ENCODE peak calls at places on chromosome 2, in seven cellular contexts. One of them, this sample, is unnamed.

GRCh38 chr2:86037141-86037794 is 68.4 kb downstream of the POLR1A start:
- DNase-seq in lower leg skin: peak
- DNase-seq in astrocyte of the spinal cord: peak
- DNase-seq in Calu3: no peak
- DNase-seq in heart left ventricle: peak
- DNase-seq in fibroblast of pulmonary artery: peak
- DNase-seq in lower lobe of right lung: peak
- DNase-seq in this sample: no peak

GRCh38 chr2:86480105-86480504 is 38.9 kb downstream of the KDM3A start:
- DNase-seq in lower leg skin: no peak
- DNase-seq in astrocyte of the spinal cord: no peak
- DNase-seq in Calu3: no peak
- DNase-seq in heart left ventricle: peak
- DNase-seq in fibroblast of pulmonary artery: no peak
- DNase-seq in lower lobe of right lung: peak
- DNase-seq in this sample: no peak

GRCh38 chr2:111162718-111163331 is 42.1 kb downstream of the BCL2L11 start:
- DNase-seq in lower leg skin: no peak
- DNase-seq in astrocyte of the spinal cord: no peak
- DNase-seq in Calu3: no peak
- DNase-seq in heart left ventricle: no peak
- DNase-seq in fibroblast of pulmonary artery: peak
- DNase-seq in lower lobe of right lung: no peak
- DNase-seq in this sample: no peak

GRCh38 chr2:182652326-182652725 is 63.7 kb upstream of the DNAJC10 start:
- DNase-seq in lower leg skin: no peak
- DNase-seq in astrocyte of the spinal cord: no peak
- DNase-seq in Calu3: no peak
- DNase-seq in heart left ventricle: no peak
- DNase-seq in fibroblast of pulmonary artery: no peak
- DNase-seq in lower lobe of right lung: no peak
- DNase-seq in this sample: no peak

GRCh38 chr2:238560234-238560633 is 133.5 kb downstream of the ASB1 start:
- DNase-seq in lower leg skin: no peak
- DNase-seq in astrocyte of the spinal cord: no peak
- DNase-seq in Calu3: no peak
- DNase-seq in heart left ventricle: no peak
- DNase-seq in fibroblast of pulmonary artery: no peak
- DNase-seq in lower lobe of right lung: peak
- DNase-seq in this sample: peak

GRCh38 chr2:72605836-72606442 is 219.9 kb downstream of the EXOC6B start:
- DNase-seq in lower leg skin: no peak
- DNase-seq in astrocyte of the spinal cord: peak
- DNase-seq in Calu3: no peak
- DNase-seq in heart left ventricle: no peak
- DNase-seq in fibroblast of pulmonary artery: peak
- DNase-seq in lower lobe of right lung: no peak
- DNase-seq in this sample: peak

GRCh38 chr2:156038021-156038420 is 294.5 kb downstream of the NR4A2 start:
- DNase-seq in lower leg skin: no peak
- DNase-seq in astrocyte of the spinal cord: no peak
- DNase-seq in Calu3: no peak
- DNase-seq in heart left ventricle: no peak
- DNase-seq in fibroblast of pulmonary artery: no peak
- DNase-seq in lower lobe of right lung: no peak
- DNase-seq in this sample: no peak

GRCh38 chr2:205743137-205743536 is 60.8 kb downstream of the NRP2 start:
- DNase-seq in lower leg skin: no peak
- DNase-seq in astrocyte of the spinal cord: no peak
- DNase-seq in Calu3: no peak
- DNase-seq in heart left ventricle: no peak
- DNase-seq in fibroblast of pulmonary artery: no peak
- DNase-seq in lower lobe of right lung: no peak
- DNase-seq in this sample: no peak

GRCh38 chr2:230932556-230933511 is 7.8 kb upstream of the GPR55 start:
- DNase-seq in lower leg skin: peak
- DNase-seq in astrocyte of the spinal cord: no peak
- DNase-seq in Calu3: no peak
- DNase-seq in heart left ventricle: peak
- DNase-seq in fibroblast of pulmonary artery: peak
- DNase-seq in lower lobe of right lung: peak
- DNase-seq in this sample: no peak

GRCh38 chr2:47907097-47907781 is 941 bp upstream of the FBXO11 start:
- DNase-seq in lower leg skin: no peak
- DNase-seq in astrocyte of the spinal cord: no peak
- DNase-seq in Calu3: no peak
- DNase-seq in heart left ventricle: no peak
- DNase-seq in fibroblast of pulmonary artery: no peak
- DNase-seq in lower lobe of right lung: peak
- DNase-seq in this sample: no peak

GRCh38 chr2:168801961-168802824 is at the start of gene NOSTRIN:
- DNase-seq in lower leg skin: no peak
- DNase-seq in astrocyte of the spinal cord: peak
- DNase-seq in Calu3: peak
- DNase-seq in heart left ventricle: peak
- DNase-seq in fibroblast of pulmonary artery: peak
- DNase-seq in lower lobe of right lung: no peak
- DNase-seq in this sample: no peak

GRCh38 chr2:112814278-112814677 is 22.3 kb downstream of the IL1B start:
- DNase-seq in lower leg skin: no peak
- DNase-seq in astrocyte of the spinal cord: peak
- DNase-seq in Calu3: no peak
- DNase-seq in heart left ventricle: no peak
- DNase-seq in fibroblast of pulmonary artery: peak
- DNase-seq in lower lobe of right lung: no peak
- DNase-seq in this sample: no peak

GRCh38 chr2:66888791-66889631 is 454.1 kb downstream of the MEIS1 start:
- DNase-seq in lower leg skin: no peak
- DNase-seq in astrocyte of the spinal cord: peak
- DNase-seq in Calu3: no peak
- DNase-seq in heart left ventricle: no peak
- DNase-seq in fibroblast of pulmonary artery: peak
- DNase-seq in lower lobe of right lung: no peak
- DNase-seq in this sample: no peak

GRCh38 chr2:205357732-205358131 is 324.6 kb upstream of the NRP2 start:
- DNase-seq in lower leg skin: no peak
- DNase-seq in astrocyte of the spinal cord: no peak
- DNase-seq in Calu3: no peak
- DNase-seq in heart left ventricle: no peak
- DNase-seq in fibroblast of pulmonary artery: no peak
- DNase-seq in lower lobe of right lung: no peak
- DNase-seq in this sample: no peak

GRCh38 chr2:197075754-197076337 is 149.3 kb upstream of the PGAP1 start:
- DNase-seq in lower leg skin: no peak
- DNase-seq in astrocyte of the spinal cord: no peak
- DNase-seq in Calu3: no peak
- DNase-seq in heart left ventricle: no peak
- DNase-seq in fibroblast of pulmonary artery: peak
- DNase-seq in lower lobe of right lung: no peak
- DNase-seq in this sample: no peak
- TF ChIP-seq CTCF in lower leg skin: no peak
- TF ChIP-seq CTCF in astrocyte of the spinal cord: peak
- TF ChIP-seq CTCF in Calu3: peak
- TF ChIP-seq CTCF in heart left ventricle: no peak
- TF ChIP-seq CTCF in fibroblast of pulmonary artery: peak
- TF ChIP-seq CTCF in lower lobe of right lung: peak
- TF ChIP-seq CTCF in this sample: peak

DNA sequence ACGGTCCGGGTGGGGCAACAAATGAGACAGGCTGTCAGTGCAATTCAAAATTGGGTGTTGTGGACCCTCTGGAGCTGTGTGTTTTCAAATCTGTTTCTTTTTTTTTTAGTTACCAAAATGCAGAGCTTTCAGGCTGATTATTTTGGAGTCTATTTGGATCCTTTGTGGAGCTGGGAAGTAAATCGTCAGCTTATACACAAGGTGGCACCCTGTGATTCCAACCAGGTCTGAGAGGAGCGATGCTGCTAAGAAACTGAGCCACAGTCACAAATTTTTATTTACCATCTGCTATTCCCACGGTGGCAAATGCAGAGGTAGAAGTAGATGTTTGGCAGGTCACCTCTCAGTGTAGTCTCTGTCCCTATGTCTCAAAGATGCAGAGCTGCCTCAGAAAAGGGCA is 3.8 kb upstream of the EPC2 start:
- DNase-seq in lower leg skin: no peak
- DNase-seq in astrocyte of the spinal cord: peak
- DNase-seq in Calu3: no peak
- DNase-seq in heart left ventricle: peak
- DNase-seq in fibroblast of pulmonary artery: peak
- DNase-seq in lower lobe of right lung: no peak
- DNase-seq in this sample: no peak
- TF ChIP-seq CTCF in lower leg skin: no peak
- TF ChIP-seq CTCF in astrocyte of the spinal cord: peak
- TF ChIP-seq CTCF in Calu3: no peak
- TF ChIP-seq CTCF in heart left ventricle: no peak
- TF ChIP-seq CTCF in fibroblast of pulmonary artery: peak
- TF ChIP-seq CTCF in lower lobe of right lung: no peak
- TF ChIP-seq CTCF in this sample: no peak

GRCh38 chr2:64595397-64596160 is 58.1 kb downstream of the SERTAD2 start:
- DNase-seq in lower leg skin: no peak
- DNase-seq in astrocyte of the spinal cord: peak
- DNase-seq in Calu3: no peak
- DNase-seq in heart left ventricle: no peak
- DNase-seq in fibroblast of pulmonary artery: peak
- DNase-seq in lower lobe of right lung: no peak
- DNase-seq in this sample: no peak
- TF ChIP-seq CTCF in lower leg skin: no peak
- TF ChIP-seq CTCF in astrocyte of the spinal cord: peak
- TF ChIP-seq CTCF in Calu3: no peak
- TF ChIP-seq CTCF in heart left ventricle: no peak
- TF ChIP-seq CTCF in fibroblast of pulmonary artery: peak
- TF ChIP-seq CTCF in lower lobe of right lung: no peak
- TF ChIP-seq CTCF in this sample: no peak

DNA sequence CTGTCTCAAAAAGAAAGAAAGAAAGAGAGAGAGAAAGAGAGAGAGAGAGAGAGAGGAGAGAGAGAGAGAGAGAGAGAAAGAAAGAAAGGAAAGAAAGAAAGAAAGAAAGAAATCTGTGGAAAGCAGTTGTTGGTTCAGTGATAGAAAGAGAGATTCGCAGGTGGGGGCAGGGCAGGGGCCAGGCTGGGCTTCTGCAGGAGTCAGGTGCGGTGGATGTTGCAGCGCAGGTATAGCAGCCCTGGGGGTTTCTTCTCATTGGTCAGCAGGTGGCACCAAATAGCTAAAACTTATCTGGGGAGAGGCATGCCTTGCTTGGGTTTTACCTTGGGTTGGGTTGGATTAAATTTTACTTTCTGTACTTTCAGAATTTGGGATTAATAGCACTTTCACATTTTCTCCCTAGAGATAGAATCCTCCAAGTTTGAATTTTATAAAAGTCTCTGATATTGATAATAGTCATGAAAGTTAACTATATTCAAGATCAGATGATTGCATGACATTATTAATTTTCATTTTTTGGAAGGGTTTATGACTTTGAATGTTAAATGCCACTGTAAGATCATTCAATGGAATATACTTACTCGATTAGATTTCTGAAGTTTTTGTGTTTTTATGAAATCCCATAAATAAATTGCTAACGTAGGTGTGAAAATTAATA is 66.6 kb downstream of the SPTBN1 start:
- DNase-seq in lower leg skin: no peak
- DNase-seq in astrocyte of the spinal cord: peak
- DNase-seq in Calu3: peak
- DNase-seq in heart left ventricle: no peak
- DNase-seq in fibroblast of pulmonary artery: peak
- DNase-seq in lower lobe of right lung: peak
- DNase-seq in this sample: peak
- TF ChIP-seq CTCF in lower leg skin: no peak
- TF ChIP-seq CTCF in astrocyte of the spinal cord: peak
- TF ChIP-seq CTCF in Calu3: peak
- TF ChIP-seq CTCF in heart left ventricle: peak
- TF ChIP-seq CTCF in fibroblast of pulmonary artery: peak
- TF ChIP-seq CTCF in lower lobe of right lung: peak
- TF ChIP-seq CTCF in this sample: peak

GRCh38 chr2:115606350-115606749 is 1163.9 kb downstream of the DPP10 start:
- DNase-seq in lower leg skin: no peak
- DNase-seq in astrocyte of the spinal cord: no peak
- DNase-seq in Calu3: no peak
- DNase-seq in heart left ventricle: no peak
- DNase-seq in fibroblast of pulmonary artery: no peak
- DNase-seq in lower lobe of right lung: no peak
- DNase-seq in this sample: no peak

GRCh38 chr2:115609978-115610377 is 1167.5 kb downstream of the DPP10 start:
- DNase-seq in lower leg skin: no peak
- DNase-seq in astrocyte of the spinal cord: no peak
- DNase-seq in Calu3: no peak
- DNase-seq in heart left ventricle: no peak
- DNase-seq in fibroblast of pulmonary artery: no peak
- DNase-seq in lower lobe of right lung: no peak
- DNase-seq in this sample: no peak

GRCh38 chr2:115610888-115611287 is 1168.4 kb downstream of the DPP10 start:
- DNase-seq in lower leg skin: no peak
- DNase-seq in astrocyte of the spinal cord: no peak
- DNase-seq in Calu3: no peak
- DNase-seq in heart left ventricle: no peak
- DNase-seq in fibroblast of pulmonary artery: no peak
- DNase-seq in lower lobe of right lung: no peak
- DNase-seq in this sample: no peak
- TF ChIP-seq CTCF in lower leg skin: no peak
- TF ChIP-seq CTCF in astrocyte of the spinal cord: no peak
- TF ChIP-seq CTCF in Calu3: no peak
- TF ChIP-seq CTCF in heart left ventricle: no peak
- TF ChIP-seq CTCF in fibroblast of pulmonary artery: no peak
- TF ChIP-seq CTCF in lower lobe of right lung: no peak
- TF ChIP-seq CTCF in this sample: no peak

GRCh38 chr2:75998451-75998850 is 287.7 kb upstream of the GCFC2 start:
- DNase-seq in lower leg skin: no peak
- DNase-seq in astrocyte of the spinal cord: no peak
- DNase-seq in Calu3: no peak
- DNase-seq in heart left ventricle: no peak
- DNase-seq in fibroblast of pulmonary artery: no peak
- DNase-seq in lower lobe of right lung: no peak
- DNase-seq in this sample: no peak

DNA sequence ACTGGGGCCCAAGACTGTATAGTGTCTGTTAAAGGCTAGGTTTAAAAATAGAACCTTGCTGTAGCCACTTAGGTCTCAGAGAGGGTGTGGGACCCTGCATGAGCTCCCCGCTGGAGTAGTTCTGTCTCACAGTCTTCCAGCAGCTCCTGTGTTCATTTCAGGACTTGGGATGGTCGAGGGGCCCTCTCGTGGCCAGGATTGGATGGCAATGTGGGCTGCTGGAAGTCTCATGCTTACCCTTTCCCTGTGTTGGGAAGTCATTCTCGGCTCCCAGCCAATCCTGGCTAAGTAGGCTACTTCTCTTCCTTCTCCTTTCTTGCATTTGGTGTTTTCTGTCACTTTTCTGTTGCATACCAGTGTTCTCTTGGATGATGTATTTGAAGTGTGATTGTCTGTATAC is 284.0 kb upstream of the GCFC2 start:
- DNase-seq in lower leg skin: no peak
- DNase-seq in astrocyte of the spinal cord: no peak
- DNase-seq in Calu3: no peak
- DNase-seq in heart left ventricle: no peak
- DNase-seq in fibroblast of pulmonary artery: no peak
- DNase-seq in lower lobe of right lung: no peak
- DNase-seq in this sample: no peak
- TF ChIP-seq CTCF in lower leg skin: no peak
- TF ChIP-seq CTCF in astrocyte of the spinal cord: no peak
- TF ChIP-seq CTCF in Calu3: no peak
- TF ChIP-seq CTCF in heart left ventricle: no peak
- TF ChIP-seq CTCF in fibroblast of pulmonary artery: no peak
- TF ChIP-seq CTCF in lower lobe of right lung: no peak
- TF ChIP-seq CTCF in this sample: no peak